ENCODE peak calls at places on chromosomes 5 and 9, in five cellular contexts. A is SW 1271; S is mucosa of descending colon; D is stimulated activated CD8-positive, alpha-beta memory T cell treated with anti-CD3 and anti-CD28 coated beads, Interleukin-7, amount 100 ng/mL, for 4 hours; K is IMR-90. U is an unnamed sample.

GRCh38 chr9:128271112-128271511 is 4.7 kb downstream of the GOLGA2 start:
- DNase-seq in A (no peak), S (no peak), D (no peak), K (no peak), U (no peak)

GRCh38 chr5:4295663-4296339 is 700.2 kb downstream of the IRX1 start:
- DNase-seq in A (no peak), S (no peak), D (no peak), K (no peak), U (no peak)

GRCh38 chr5:180486636-180487149 is 7.5 kb upstream of the CNOT6 start:
- DNase-seq in A (no peak), S (no peak), D (no peak), K (no peak), U (no peak)

GRCh38 chr5:57482671-57483106 is at the start of gene ACTBL2:
- DNase-seq in A (no peak), S (no peak), D (no peak), K (peak; percentile 77), U (no peak)

GRCh38 chr5:132024789-132025402 is 13.4 kb upstream of the ACSL6 start:
- DNase-seq in A (no peak), S (no peak), D (no peak), K (no peak), U (no peak)

GRCh38 chr5:37063739-37064138 is 185.4 kb downstream of the CPLANE1 start:
- DNase-seq in A (no peak), S (no peak), D (no peak), K (no peak), U (no peak)

GRCh38 chr9:127122176-127123151 is at the start of gene ANGPTL2:
- DNase-seq in A (no peak), S (peak; percentile 58), D (no peak), K (peak; percentile 95), U (peak; percentile 94)

GRCh38 chr5:155085282-155085990 is 71.9 kb downstream of the KIF4B start:
- DNase-seq in A (no peak), S (no peak), D (no peak), K (no peak), U (no peak)

GRCh38 chr9:130461218-130461630 is 16.5 kb downstream of the ASS1 start:
- DNase-seq in A (peak; percentile 33), S (peak; percentile 73), D (peak; percentile 27), K (peak; percentile 12), U (peak; percentile 81)

GRCh38 chr9:33233659-33234335 is 6.2 kb upstream of the SPINK4 start:
- DNase-seq in A (peak; percentile 22), S (peak; percentile 98), D (no peak), K (peak; percentile 99), U (peak; percentile 33)

GRCh38 chr9:26781906-26782305 is 110.7 kb downstream of the CAAP1 start:
- DNase-seq in A (no peak), S (peak; percentile 16), D (no peak), K (no peak), U (no peak)

GRCh38 chr9:79756414-79756813 is 184.6 kb downstream of the TLE4 start:
- DNase-seq in A (no peak), S (no peak), D (no peak), K (no peak), U (no peak)

GRCh38 chr5:33319841-33320240 is 120.9 kb upstream of the TARS1 start:
- DNase-seq in A (no peak), S (no peak), D (no peak), K (no peak), U (no peak)

GRCh38 chr5:96984506-96985192 is 48.8 kb downstream of the LNPEP start:
- DNase-seq in A (no peak), S (peak; percentile 72), D (no peak), K (peak; percentile 74), U (no peak)

GRCh38 chr5:139226131-139226530 is 28.0 kb upstream of the SIL1 start:
- DNase-seq in A (no peak), S (no peak), D (no peak), K (no peak), U (no peak)

GRCh38 chr5:149990518-149991376 is 9.7 kb downstream of the TIGD6 start:
- DNase-seq in A (peak; percentile 81), S (peak; percentile 86), D (peak; percentile 55), K (peak; percentile 76), U (peak; percentile 51)

GRCh38 chr5:14178671-14179211 is 35.6 kb downstream of the TRIO start:
- DNase-seq in A (peak; percentile 46), S (no peak), D (no peak), K (peak; percentile 95), U (no peak)

GRCh38 chr9:110152704-110153374 is 55.1 kb downstream of the C9orf152 start:
- DNase-seq in A (peak; percentile 66), S (peak; percentile 60), D (no peak), K (peak; percentile 72), U (no peak)

GRCh38 chr5:100846722-100847121 is 56.4 kb downstream of the ST8SIA4 start:
- DNase-seq in A (no peak), S (no peak), D (no peak), K (no peak), U (no peak)

GRCh38 chr5:39998518-39998917 is 573.7 kb upstream of the DAB2 start:
- DNase-seq in A (no peak), S (no peak), D (no peak), K (no peak), U (no peak)

GRCh38 chr5:176820937-176821336 is 10.6 kb downstream of the UNC5A start:
- DNase-seq in A (no peak), S (no peak), D (no peak), K (no peak), U (no peak)

GRCh38 chr9:124054671-124055212 is 43.2 kb downstream of the LHX2 start:
- DNase-seq in A (peak; percentile 25), S (no peak), D (no peak), K (peak; percentile 90), U (no peak)